ENCODE peak calls at places on chromosomes 7 and 10, in six cellular contexts. One of them, this sample, is unnamed.

GRCh38 chr10:113235505-113235904 is 285.5 kb downstream of the TCF7L2 start:
- DNase-seq in naive thymus-derived CD4-positive, alpha-beta T cell: no peak
- DNase-seq in WTC11: no peak
- DNase-seq in right lobe of liver: no peak
- DNase-seq in glutamatergic neuron: no peak
- DNase-seq in dorsolateral prefrontal cortex: no peak
- DNase-seq in this sample: no peak

GRCh38 chr7:92740713-92741126 is 95.7 kb downstream of the CDK6 start:
- DNase-seq in glutamatergic neuron: no peak
- DNase-seq in naive thymus-derived CD4-positive, alpha-beta T cell: no peak
- DNase-seq in WTC11: no peak
- DNase-seq in dorsolateral prefrontal cortex: no peak
- DNase-seq in right lobe of liver: no peak
- DNase-seq in this sample: no peak

GRCh38 chr7:151856516-151856915 is 20.4 kb downstream of the PRKAG2 start:
- DNase-seq in naive thymus-derived CD4-positive, alpha-beta T cell: no peak
- DNase-seq in dorsolateral prefrontal cortex: no peak
- DNase-seq in glutamatergic neuron: no peak
- DNase-seq in WTC11: no peak
- DNase-seq in right lobe of liver: peak
- DNase-seq in this sample: no peak

GRCh38 chr10:100338434-100339036 is 8.5 kb upstream of the SCD start:
- DNase-seq in dorsolateral prefrontal cortex: peak
- DNase-seq in right lobe of liver: peak
- DNase-seq in naive thymus-derived CD4-positive, alpha-beta T cell: peak
- DNase-seq in glutamatergic neuron: peak
- DNase-seq in WTC11: peak
- DNase-seq in this sample: peak

GRCh38 chr10:79383974-79384606 is 36.8 kb downstream of the PPIF start:
- DNase-seq in naive thymus-derived CD4-positive, alpha-beta T cell: no peak
- DNase-seq in glutamatergic neuron: no peak
- DNase-seq in WTC11: peak
- DNase-seq in right lobe of liver: peak
- DNase-seq in dorsolateral prefrontal cortex: peak
- DNase-seq in this sample: no peak

GRCh38 chr7:44367475-44368030 is 42.2 kb upstream of the CAMK2B start:
- DNase-seq in glutamatergic neuron: no peak
- DNase-seq in right lobe of liver: no peak
- DNase-seq in dorsolateral prefrontal cortex: no peak
- DNase-seq in naive thymus-derived CD4-positive, alpha-beta T cell: no peak
- DNase-seq in WTC11: no peak
- DNase-seq in this sample: no peak

GRCh38 chr10:69479737-69480412 is 28.6 kb downstream of the TSPAN15 start:
- DNase-seq in right lobe of liver: no peak
- DNase-seq in naive thymus-derived CD4-positive, alpha-beta T cell: no peak
- DNase-seq in glutamatergic neuron: no peak
- DNase-seq in dorsolateral prefrontal cortex: no peak
- DNase-seq in WTC11: no peak
- DNase-seq in this sample: no peak

GRCh38 chr7:133330085-133330484 is 77.2 kb downstream of the EXOC4 start:
- DNase-seq in glutamatergic neuron: no peak
- DNase-seq in naive thymus-derived CD4-positive, alpha-beta T cell: no peak
- DNase-seq in right lobe of liver: peak
- DNase-seq in WTC11: peak
- DNase-seq in dorsolateral prefrontal cortex: no peak
- DNase-seq in this sample: no peak

GRCh38 chr10:132549416-132549815 is 11.8 kb downstream of the INPP5A start:
- DNase-seq in glutamatergic neuron: no peak
- DNase-seq in dorsolateral prefrontal cortex: no peak
- DNase-seq in naive thymus-derived CD4-positive, alpha-beta T cell: no peak
- DNase-seq in right lobe of liver: no peak
- DNase-seq in WTC11: no peak
- DNase-seq in this sample: peak